ENCODE peak calls at places on chromosomes 7 and 10, in five cellular contexts. Q is OCI-LY7, P is MCF 10A, X is cardiac muscle cell, S is fibroblast of pulmonary artery. D is an unnamed sample.

GRCh38 chr7:23394828-23395227 is 75.5 kb downstream of the IGF2BP3 start:
- DNase-seq in P (no peak), S (no peak), Q (no peak), X (no peak), D (no peak)

GRCh38 chr10:24957624-24958435 is 5.4 kb upstream of the PRTFDC1 start:
- DNase-seq in P (peak; percentile 86), Q (no peak), S (peak; percentile 95), X (no peak), D (no peak)

GRCh38 chr7:83704564-83704963 is 55.6 kb upstream of the SEMA3E start:
- DNase-seq in X (no peak), S (no peak), P (no peak), Q (no peak), D (no peak)

GRCh38 chr10:122143238-122143841 is 127.8 kb upstream of the BTBD16 start:
- DNase-seq in Q (no peak), P (no peak), X (no peak), S (no peak), D (no peak)

GRCh38 chr10:72069751-72070501 is 18.4 kb downstream of the SPOCK2 start:
- DNase-seq in S (no peak), Q (no peak), P (peak; percentile 14), X (no peak), D (no peak)

GRCh38 chr10:35639651-35640311 is 2.3 kb downstream of the FZD8 start:
- DNase-seq in Q (no peak), P (peak; percentile 16), S (peak; percentile 47), X (peak; percentile 56), D (peak; percentile 34)

GRCh38 chr7:2237109-2237602 is 4.4 kb upstream of the MAD1L1 start:
- DNase-seq in S (no peak), X (no peak), P (no peak), Q (peak; percentile 89), D (no peak)

GRCh38 chr7:151373599-151373998 is 32.0 kb downstream of the NUB1 start:
- DNase-seq in S (no peak), Q (no peak), X (no peak), P (no peak), D (no peak)

GRCh38 chr10:21757601-21757901 is 223.5 kb downstream of the MLLT10 start:
- DNase-seq in P (no peak), S (peak; percentile 8), X (peak; percentile 45), Q (no peak), D (no peak)

GRCh38 chr7:33845991-33846509 is 59.3 kb upstream of the BMPER start:
- DNase-seq in S (no peak), X (no peak), Q (no peak), P (peak; percentile 40), D (no peak)

GRCh38 chr10:46526682-46527038 is 29.8 kb downstream of the GPRIN2 start:
- DNase-seq in Q (no peak), S (peak; percentile 16), P (peak; percentile 50), X (no peak), D (no peak)

GRCh38 chr7:116446179-116446855 is 53.2 kb upstream of the CAV2 start:
- DNase-seq in Q (no peak), P (no peak), X (no peak), S (peak; percentile 75), D (no peak)
- TF ChIP-seq CTCF in Q (no peak), P (no peak), X (no peak), S (no peak), D (no peak)

GRCh38 chr7:98168904-98169621 is 42.2 kb upstream of the BHLHA15 start:
- DNase-seq in Q (no peak), S (no peak), X (no peak), P (no peak), D (no peak)

GRCh38 chr7:98165827-98166667 is 45.2 kb upstream of the BHLHA15 start:
- DNase-seq in X (peak; percentile 63), Q (peak; percentile 53), P (peak; percentile 46), S (peak; percentile 46), D (peak; percentile 40)

GRCh38 chr7:98166668-98166970 is 44.6 kb upstream of the BHLHA15 start:
- DNase-seq in Q (no peak), P (no peak), X (no peak), S (no peak), D (no peak)

GRCh38 chr7:98167653-98168052 is 43.6 kb upstream of the BHLHA15 start:
- DNase-seq in X (no peak), S (no peak), P (no peak), Q (no peak), D (no peak)

DNA sequence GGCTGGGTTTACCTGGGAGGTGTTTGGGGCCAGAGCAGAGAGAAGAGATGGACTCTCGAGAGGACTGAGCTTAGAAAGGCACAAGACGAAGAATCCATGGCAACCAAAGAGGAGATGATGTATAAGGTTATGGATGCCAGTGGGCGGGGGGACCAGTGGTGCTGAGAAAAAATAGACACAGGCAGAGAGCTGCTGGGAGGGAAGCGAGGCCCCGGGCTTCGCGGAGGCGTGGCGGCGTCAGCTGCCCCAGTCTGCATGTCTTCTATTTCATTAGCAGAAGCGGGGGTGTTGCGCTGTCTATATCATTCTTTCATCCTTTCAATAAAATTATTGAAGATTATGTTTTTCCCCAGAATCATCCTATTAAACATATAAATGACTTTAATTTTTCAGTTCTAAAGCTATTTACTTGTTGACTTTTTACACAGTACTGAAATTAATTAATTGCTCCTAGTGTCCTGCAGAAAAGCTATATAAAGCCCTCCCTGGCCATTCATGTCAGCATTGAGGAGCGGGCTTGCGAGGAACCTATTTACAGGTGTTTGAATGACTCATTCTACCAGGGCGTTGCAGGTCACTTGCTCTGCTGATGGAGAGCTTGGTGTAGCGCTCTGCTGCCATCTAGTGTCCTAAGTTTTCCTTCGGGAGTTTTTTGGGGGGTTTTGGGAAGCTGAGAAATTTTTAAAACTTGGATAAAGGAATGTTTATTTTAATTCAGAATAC is 42.9 kb upstream of the BHLHA15 start:
- DNase-seq in Q (peak; percentile 64), P (peak; percentile 82), X (peak; percentile 81), S (peak; percentile 68), D (peak; percentile 66)
- TF ChIP-seq CTCF in Q (peak; percentile 86), P (peak; percentile 86), X (peak; percentile 84), S (peak; percentile 74), D (peak; percentile 97)

GRCh38 chr10:63116452-63117072 is 16.6 kb upstream of the NRBF2 start:
- DNase-seq in P (peak; percentile 11), S (no peak), Q (no peak), X (no peak), D (no peak)
- TF ChIP-seq CTCF in P (no peak), S (no peak), Q (no peak), X (no peak), D (no peak)

GRCh38 chr7:6486438-6487183 is 38.9 kb upstream of the DAGLB start:
- DNase-seq in X (no peak), S (no peak), Q (no peak), P (no peak), D (no peak)

GRCh38 chr7:6487184-6487545 is 39.4 kb upstream of the DAGLB start:
- DNase-seq in P (no peak), X (no peak), Q (no peak), S (no peak), D (no peak)

GRCh38 chr7:6494365-6494764 is 46.6 kb upstream of the DAGLB start:
- DNase-seq in P (no peak), Q (no peak), X (no peak), S (no peak), D (no peak)

GRCh38 chr7:6489612-6490011 is 41.9 kb upstream of the DAGLB start:
- DNase-seq in X (no peak), S (no peak), P (no peak), Q (peak; percentile 37), D (no peak)
- TF ChIP-seq CTCF in X (no peak), S (no peak), P (no peak), Q (peak; percentile 43), D (peak; percentile 23)

GRCh38 chr10:119153661-119154060 is 11.9 kb downstream of the SFXN4 start:
- DNase-seq in X (no peak), S (no peak), P (no peak), Q (no peak), D (no peak)

GRCh38 chr10:119153041-119153440 is 12.5 kb downstream of the SFXN4 start:
- DNase-seq in S (no peak), P (no peak), Q (no peak), X (no peak), D (no peak)

GRCh38 chr10:119149157-119149556 is 16.4 kb downstream of the SFXN4 start:
- DNase-seq in X (no peak), Q (no peak), P (no peak), S (no peak), D (no peak)

GRCh38 chr10:119149723-119150122 is 15.8 kb downstream of the SFXN4 start:
- DNase-seq in P (no peak), X (no peak), Q (no peak), S (no peak), D (no peak)
- TF ChIP-seq CTCF in P (no peak), X (peak; percentile 10), Q (peak; percentile 48), S (peak; percentile 14), D (no peak)

DNA sequence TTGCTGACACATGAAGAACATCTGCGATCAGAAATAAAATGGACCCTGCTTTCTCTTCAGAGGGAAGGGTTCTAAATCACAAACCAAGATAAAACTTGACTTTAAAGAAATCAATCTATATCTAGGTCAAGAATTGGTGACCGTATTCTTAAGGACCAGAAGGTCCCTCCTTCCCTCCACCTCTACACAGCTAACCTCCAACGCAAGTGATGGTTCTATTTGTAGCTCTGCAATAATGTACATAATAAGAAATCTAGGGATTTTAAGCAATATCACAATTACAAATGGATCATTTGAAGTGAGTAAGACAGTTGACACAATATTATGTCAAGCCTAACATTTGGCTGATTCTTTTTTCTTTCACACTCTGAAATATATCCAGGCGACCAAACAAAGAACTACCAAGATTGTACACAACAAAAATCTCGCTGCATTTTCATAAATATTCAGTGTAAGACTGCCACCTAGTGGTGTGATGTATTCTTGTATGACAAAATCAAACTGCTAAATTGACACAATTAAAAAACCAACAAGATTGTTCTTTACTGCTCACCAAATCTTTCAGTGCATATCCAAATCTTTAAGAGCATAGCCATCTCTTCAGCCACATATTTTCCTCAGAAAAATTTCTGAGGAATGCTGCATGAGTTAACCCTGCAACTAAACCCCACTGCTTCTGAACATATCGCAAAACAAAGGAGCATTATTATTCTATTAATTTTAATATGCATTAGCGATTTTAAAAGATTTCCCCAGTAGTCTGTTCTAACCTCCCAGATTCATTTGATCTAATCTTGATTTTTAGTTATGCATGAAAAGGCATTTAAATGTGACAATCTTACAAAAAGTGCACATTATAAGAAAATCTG is 44.5 kb downstream of the ICA1 start:
- DNase-seq in P (peak; percentile 64), Q (peak; percentile 85), X (peak; percentile 83), S (peak; percentile 84), D (peak; percentile 42)
- TF ChIP-seq CTCF in P (peak; percentile 65), Q (peak; percentile 93), X (peak; percentile 46), S (peak; percentile 52), D (peak; percentile 88)

GRCh38 chr7:157307534-157307838 is 29.3 kb upstream of the DNAJB6 start:
- DNase-seq in P (no peak), X (no peak), S (no peak), Q (no peak), D (no peak)
- TF ChIP-seq CTCF in P (no peak), X (no peak), S (no peak), Q (no peak), D (no peak)